ENCODE peak calls at places on chromosomes 2 and 18, in ten cellular contexts. J, R, H, B, U, D, O, F, K and Y are unnamed samples. For H3K4me1, the result is how much of the 10 kb centered on the place peaks cover.

GRCh38 chr18:51513525-51513924 is 316.0 kb upstream of the MEX3C start:
- DNase-seq in J (no peak), R (no peak), H (no peak), B (no peak), U (no peak), D (no peak), O (no peak), F (no peak), K (no peak), Y (no peak)

GRCh38 chr2:174120346-174120745 is 128.0 kb downstream of the OLA1 start:
- DNase-seq in J (no peak), R (no peak), H (no peak), B (no peak), U (no peak), D (no peak), O (no peak), F (peak), K (no peak), Y (no peak)

GRCh38 chr18:76519156-76519549 is 24.1 kb upstream of the ZNF516 start:
- DNase-seq in J (no peak), R (no peak), H (no peak), B (no peak), U (peak), D (no peak), O (no peak), F (peak), K (no peak), Y (no peak)

GRCh38 chr18:44229693-44230108 is 451.0 kb upstream of the SETBP1 start:
- DNase-seq in J (no peak), R (peak), H (peak), B (no peak), U (no peak), D (peak), O (peak), F (peak), K (peak), Y (peak)

GRCh38 chr2:241724259-241724974 is 10.0 kb upstream of the D2HGDH start:
- DNase-seq in J (no peak), R (no peak), H (no peak), B (no peak), U (no peak), D (no peak), O (no peak), F (no peak), K (no peak), Y (no peak)

GRCh38 chr18:10232062-10232461 is 222.4 kb upstream of the APCDD1 start:
- DNase-seq in J (no peak), R (no peak), H (no peak), B (no peak), U (no peak), D (no peak), O (no peak), F (no peak), K (no peak), Y (no peak)

GRCh38 chr2:225002039-225002655 is 40.1 kb downstream of the DOCK10 start:
- DNase-seq in J (peak), R (no peak), H (no peak), B (peak), U (peak), D (no peak), O (peak), F (peak), K (no peak), Y (peak)

GRCh38 chr2:226581004-226581403 is 218.6 kb downstream of the IRS1 start:
- DNase-seq in J (no peak), R (no peak), H (no peak), B (no peak), U (no peak), D (no peak), O (peak), F (no peak), K (no peak), Y (peak)

GRCh38 chr2:28490558-28490957 is 5.3 kb upstream of the PLB1 start:
- DNase-seq in J (no peak), R (no peak), H (no peak), B (no peak), U (no peak), D (no peak), O (no peak), F (no peak), K (no peak), Y (no peak)

GRCh38 chr2:12697617-12698016 is 19.1 kb upstream of the TRIB2 start:
- DNase-seq in J (no peak), R (no peak), H (no peak), B (no peak), U (no peak), D (no peak), O (no peak), F (no peak), K (no peak), Y (no peak)

GRCh38 chr2:138814123-138814883 is 34.1 kb upstream of the NXPH2 start:
- DNase-seq in J (peak), R (no peak), H (no peak), B (no peak), U (peak), D (no peak), O (no peak), F (no peak), K (no peak), Y (no peak)
- TF ChIP-seq CTCF in J (no peak), R (no peak), H (no peak), B (peak), U (peak), D (no peak), O (no peak), F (peak), K (no peak), Y (no peak)

GRCh38 chr2:98453531-98453930 is 8.9 kb downstream of the INPP4A start:
- DNase-seq in J (no peak), R (no peak), H (no peak), B (no peak), U (no peak), D (no peak), O (no peak), F (no peak), K (no peak), Y (no peak)
- H3K4me1 ChIP-seq in J (half or more), R (under half), H (under half), B (under half), U (under half), D (under half), O (half or more), F (under half), K (under half), Y (under half)

GRCh38 chr2:26561918-26562810 is 79.0 kb downstream of the CIB4 start:
- DNase-seq in J (no peak), R (no peak), H (peak), B (no peak), U (no peak), D (peak), O (peak), F (peak), K (peak), Y (peak)

GRCh38 chr2:26564121-26564520 is 77.0 kb downstream of the CIB4 start:
- DNase-seq in J (no peak), R (no peak), H (peak), B (no peak), U (no peak), D (peak), O (no peak), F (no peak), K (no peak), Y (no peak)

GRCh38 chr2:26561376-26561775 is 79.8 kb downstream of the CIB4 start:
- DNase-seq in J (no peak), R (no peak), H (peak), B (no peak), U (no peak), D (peak), O (no peak), F (no peak), K (no peak), Y (no peak)

GRCh38 chr2:26563686-26564085 is 77.5 kb downstream of the CIB4 start:
- DNase-seq in J (no peak), R (no peak), H (no peak), B (no peak), U (no peak), D (peak), O (no peak), F (no peak), K (no peak), Y (no peak)

DNA sequence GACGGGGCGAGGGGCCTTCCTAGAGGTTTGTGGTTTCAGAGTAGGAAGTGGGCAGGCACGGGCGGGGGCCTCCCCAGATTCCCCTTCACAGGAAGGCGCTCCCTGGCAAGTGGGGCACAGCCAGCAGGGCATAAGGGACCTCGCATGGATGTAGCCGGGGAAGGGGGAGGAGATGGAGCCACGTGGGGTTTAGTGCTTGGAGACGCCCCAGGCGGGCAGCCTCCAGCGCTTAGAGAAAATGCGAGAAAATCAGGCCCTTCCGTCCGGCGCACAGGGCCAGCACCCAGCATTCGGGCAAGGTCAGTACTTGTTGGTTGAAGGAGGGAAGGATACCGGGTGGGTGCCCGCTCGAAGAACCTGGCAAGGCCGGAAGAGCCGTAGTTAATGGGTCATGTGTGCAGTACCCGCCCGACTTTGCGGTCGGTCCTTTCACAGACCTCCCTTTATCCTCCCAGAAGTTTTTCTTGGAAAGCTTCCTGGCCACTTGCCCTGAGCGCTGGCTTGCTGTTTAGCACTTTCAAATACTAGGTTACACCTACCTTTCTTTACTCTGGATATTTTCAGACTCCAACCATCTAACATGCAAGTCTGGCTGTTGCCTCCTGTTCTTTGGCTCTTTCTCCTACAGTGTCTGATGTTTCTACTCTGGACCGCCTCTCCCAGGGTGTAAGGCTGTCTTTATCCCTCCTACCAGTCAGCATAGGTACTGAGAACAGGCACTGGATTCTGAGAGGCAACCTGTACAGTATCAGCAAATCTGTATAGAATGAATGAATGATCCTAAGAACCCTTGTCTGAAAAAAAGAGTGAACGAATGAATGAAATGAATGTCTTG is 78.1 kb downstream of the CIB4 start:
- DNase-seq in J (no peak), R (no peak), H (peak), B (no peak), U (no peak), D (peak), O (peak), F (peak), K (no peak), Y (peak)
- H3K4me3 ChIP-seq in J (no peak), R (peak), H (peak), B (no peak), U (no peak), D (peak), O (peak), F (no peak), K (peak), Y (peak)

DNA sequence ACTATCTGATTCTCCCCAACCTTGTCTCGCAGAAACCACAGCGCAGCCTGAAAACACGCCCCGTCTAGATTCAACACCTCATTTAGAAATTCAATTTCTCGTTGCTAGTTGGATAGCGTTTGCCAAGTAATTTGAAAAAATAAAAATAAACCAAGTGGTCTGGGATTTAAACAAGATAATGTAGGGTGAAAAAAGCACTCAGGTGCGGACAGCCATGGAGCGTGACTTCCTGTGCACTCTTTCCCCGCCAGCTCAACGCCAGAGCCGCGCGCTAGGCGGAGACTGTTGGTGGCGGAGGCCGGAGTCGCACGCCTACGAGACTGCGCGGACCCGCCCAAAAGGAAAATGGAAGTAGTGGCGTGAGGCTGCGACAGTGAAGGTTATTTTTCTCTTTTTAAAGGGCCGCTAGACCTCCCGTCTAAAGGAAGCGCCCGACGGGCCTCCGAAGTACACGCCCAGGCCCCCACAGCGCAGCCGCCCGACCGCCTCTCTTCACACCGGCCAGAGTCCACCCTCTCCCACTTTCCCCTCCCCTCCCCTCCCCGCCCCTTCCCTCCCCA is 584 bp upstream of the CCNT2 start:
- DNase-seq in J (no peak), R (no peak), H (no peak), B (peak), U (no peak), D (no peak), O (no peak), F (no peak), K (no peak), Y (no peak)
- TF ChIP-seq CTCF in J (peak), R (peak), H (peak), B (peak), U (peak), D (peak), O (no peak), F (peak), K (peak), Y (no peak)

DNA sequence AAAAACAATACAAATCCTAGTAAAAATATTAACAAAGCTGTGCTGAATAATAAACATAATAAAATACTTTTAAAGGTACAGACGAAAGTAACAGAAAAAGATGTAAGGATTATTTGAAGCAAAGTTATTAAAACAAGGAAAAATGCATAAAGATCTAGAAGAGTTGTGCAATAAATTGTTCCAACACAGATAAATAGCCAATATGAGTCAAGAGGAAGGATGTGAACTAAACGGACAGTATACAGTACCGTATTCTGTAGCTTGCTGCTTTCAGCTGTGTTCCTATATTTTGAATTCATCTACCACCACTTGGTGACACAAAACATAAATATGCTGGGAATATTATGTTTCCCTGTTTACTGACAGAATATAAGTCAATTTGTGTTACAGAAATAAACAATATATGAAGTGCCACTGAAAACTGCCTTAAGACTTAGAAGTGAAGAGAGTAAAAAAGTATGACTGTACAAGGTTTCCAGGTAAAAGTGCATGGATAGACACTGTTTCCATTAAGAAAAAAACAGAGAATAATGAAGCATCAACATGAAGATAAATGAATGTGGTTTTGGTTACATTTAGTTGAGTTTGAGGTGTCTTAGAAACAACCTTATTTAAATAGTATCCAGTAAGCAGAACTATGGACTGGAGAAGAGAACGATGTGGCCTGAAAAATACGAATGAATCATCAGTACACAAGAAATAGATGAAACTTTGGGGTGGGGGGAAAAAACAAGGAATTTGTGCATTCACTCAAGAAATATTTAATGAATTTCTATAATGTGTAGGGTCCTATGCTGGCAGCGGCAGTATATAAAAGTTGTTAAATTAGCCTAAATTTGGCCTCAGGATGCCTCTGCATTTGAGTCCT is 13.1 kb downstream of the PPP3R1 start:
- DNase-seq in J (no peak), R (no peak), H (no peak), B (no peak), U (no peak), D (no peak), O (no peak), F (peak), K (no peak), Y (no peak)
- H3K4me1 ChIP-seq in J (under half), R (under half), H (half or more), B (under half), U (under half), D (half or more), O (half or more), F (under half), K (under half), Y (under half)

GRCh38 chr2:99488587-99488998 is 1.2 kb downstream of the REV1 start:
- DNase-seq in J (peak), R (no peak), H (no peak), B (peak), U (no peak), D (no peak), O (peak), F (peak), K (no peak), Y (peak)

GRCh38 chr2:99488999-99489757 is 639 bp downstream of the REV1 start:
- DNase-seq in J (peak), R (peak), H (peak), B (peak), U (peak), D (peak), O (peak), F (peak), K (peak), Y (peak)

GRCh38 chr2:99489758-99490087 is at the start of gene REV1:
- DNase-seq in J (no peak), R (no peak), H (no peak), B (no peak), U (no peak), D (no peak), O (no peak), F (no peak), K (no peak), Y (no peak)

GRCh38 chr2:99485824-99486223 is 4.0 kb downstream of the REV1 start:
- DNase-seq in J (no peak), R (no peak), H (peak), B (no peak), U (peak), D (no peak), O (no peak), F (no peak), K (no peak), Y (no peak)

DNA sequence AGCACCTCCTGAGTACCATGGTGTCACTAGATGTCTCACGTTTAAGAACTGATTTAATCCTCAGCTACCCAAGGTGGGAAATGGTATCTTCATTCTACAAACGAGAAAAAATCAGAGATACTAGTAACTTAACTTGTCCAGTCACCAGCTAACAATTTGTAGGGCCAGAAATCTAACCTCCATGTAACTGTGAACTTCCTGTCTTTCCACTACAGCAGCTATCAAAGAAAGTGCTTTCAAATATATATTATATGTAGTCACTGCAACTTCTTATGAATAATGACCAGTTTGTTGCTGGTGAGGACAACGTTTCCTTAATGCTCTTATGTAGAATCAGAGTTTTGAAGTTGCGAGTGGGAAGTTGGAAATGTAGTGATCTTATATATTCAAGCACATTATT is 1.9 kb downstream of the REV1 start:
- DNase-seq in J (no peak), R (no peak), H (no peak), B (no peak), U (no peak), D (no peak), O (no peak), F (no peak), K (no peak), Y (no peak)
- H3K4me3 ChIP-seq in J (no peak), R (no peak), H (peak), B (peak), U (no peak), D (no peak), O (no peak), F (peak), K (no peak), Y (no peak)

DNA sequence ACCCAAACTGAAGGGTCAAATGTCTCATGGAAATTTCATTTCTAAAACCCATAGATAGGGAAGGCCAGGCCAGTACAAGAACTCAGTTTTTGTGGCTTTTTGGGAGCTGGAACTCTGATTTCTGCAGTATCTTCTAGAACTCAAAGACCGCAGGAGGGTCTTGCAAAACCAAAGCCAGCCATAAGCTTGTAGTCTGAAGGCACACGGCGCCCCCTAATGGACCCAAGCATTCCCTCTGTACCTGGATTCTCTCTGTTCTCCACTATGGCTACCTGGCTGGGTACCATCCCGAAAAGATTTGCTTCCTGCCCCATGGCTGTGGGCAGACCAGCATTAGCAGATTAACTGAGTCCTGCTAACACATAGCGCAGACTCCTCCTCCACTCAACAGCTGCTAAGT is 229.0 kb upstream of the SLC14A2 start:
- DNase-seq in J (peak), R (no peak), H (peak), B (peak), U (peak), D (no peak), O (peak), F (peak), K (peak), Y (peak)
- TF ChIP-seq CTCF in J (peak), R (no peak), H (peak), B (peak), U (peak), D (peak), O (peak), F (peak), K (peak), Y (no peak)

GRCh38 chr2:84850471-84850870 is 30.4 kb downstream of the TRABD2A start:
- DNase-seq in J (no peak), R (no peak), H (no peak), B (no peak), U (no peak), D (no peak), O (no peak), F (no peak), K (no peak), Y (no peak)

GRCh38 chr2:84849271-84849952 is 31.5 kb downstream of the TRABD2A start:
- DNase-seq in J (no peak), R (no peak), H (no peak), B (no peak), U (no peak), D (no peak), O (no peak), F (peak), K (no peak), Y (no peak)

GRCh38 chr2:84846041-84846663 is 34.7 kb downstream of the TRABD2A start:
- DNase-seq in J (peak), R (no peak), H (no peak), B (peak), U (no peak), D (no peak), O (no peak), F (peak), K (no peak), Y (no peak)

GRCh38 chr2:84846732-84847131 is 34.2 kb downstream of the TRABD2A start:
- DNase-seq in J (no peak), R (no peak), H (no peak), B (no peak), U (no peak), D (no peak), O (peak), F (no peak), K (no peak), Y (peak)

GRCh38 chr2:84847326-84848050 is 33.4 kb downstream of the TRABD2A start:
- DNase-seq in J (no peak), R (no peak), H (no peak), B (no peak), U (no peak), D (no peak), O (no peak), F (no peak), K (no peak), Y (no peak)
- H3K4me1 ChIP-seq in J (under half), R (under half), H (under half), B (under half), U (under half), D (under half), O (under half), F (under half), K (under half), Y (under half)